ENCODE peak calls at places on chromosomes 1 and 21, in eight cellular contexts. A is esophagus muscularis mucosa, Y is sigmoid colon, J is adrenal gland, B is gastrocnemius medialis, D is heart left ventricle, X is IMR-90, H is testis. M is an unnamed sample.

GRCh38 chr1:1425753-1426495 is 4.8 kb upstream of the ANKRD65 start:
- DNase-seq in A (no peak), Y (no peak), J (no peak), B (no peak), D (no peak), X (no peak), H (no peak), M (no peak)

GRCh38 chr1:242544071-242544470 is 19.6 kb upstream of the PLD5 start:
- DNase-seq in A (no peak), Y (no peak), J (no peak), B (no peak), D (no peak), X (no peak), H (no peak), M (no peak)

GRCh38 chr1:238242156-238242555 is 351.4 kb upstream of the ZP4 start:
- DNase-seq in A (no peak), Y (no peak), J (no peak), B (no peak), D (no peak), X (no peak), H (no peak), M (no peak)

GRCh38 chr1:37394574-37395464 is 79.6 kb upstream of the ZC3H12A start:
- DNase-seq in A (no peak), Y (no peak), J (no peak), B (no peak), D (no peak), X (no peak), H (no peak), M (no peak)

GRCh38 chr1:69569281-69569970 is 1.7 kb downstream of the LRRC7 start:
- DNase-seq in A (no peak), Y (no peak), J (no peak), B (no peak), D (no peak), X (no peak), H (no peak), M (no peak)

GRCh38 chr1:195709821-195710220 is 898.4 kb downstream of the KCNT2 start:
- DNase-seq in A (no peak), Y (no peak), J (no peak), B (no peak), D (no peak), X (no peak), H (no peak), M (no peak)

GRCh38 chr21:34595457-34595856 is 19.5 kb downstream of the RCAN1 start:
- DNase-seq in A (peak; percentile 74), Y (no peak), J (no peak), B (no peak), D (no peak), X (no peak), H (no peak), M (no peak)

GRCh38 chr1:168728452-168729404 is at the start of gene DPT:
- DNase-seq in A (no peak), Y (peak; percentile 87), J (no peak), B (no peak), D (peak; percentile 53), X (peak; percentile 9), H (no peak), M (peak; percentile 69)

GRCh38 chr1:39034114-39034654 is 8.0 kb downstream of the NDUFS5 start:
- DNase-seq in A (no peak), Y (no peak), J (no peak), B (no peak), D (no peak), X (no peak), H (no peak), M (no peak)

GRCh38 chr1:180594723-180595122 is 36.0 kb downstream of the OVAAL start:
- DNase-seq in A (no peak), Y (no peak), J (no peak), B (no peak), D (no peak), X (no peak), H (no peak), M (no peak)

GRCh38 chr1:218165687-218166088 is 119.4 kb upstream of the RRP15 start:
- DNase-seq in A (no peak), Y (no peak), J (no peak), B (no peak), D (no peak), X (no peak), H (no peak), M (no peak)

GRCh38 chr1:160078392-160079195 is 2.7 kb upstream of the KCNJ9 start:
- DNase-seq in A (no peak), Y (no peak), J (peak; percentile 40), B (no peak), D (no peak), X (no peak), H (peak; percentile 58), M (no peak)

GRCh38 chr1:64471218-64471719 is 1.3 kb downstream of the CACHD1 start:
- DNase-seq in A (peak; percentile 90), Y (peak; percentile 66), J (peak; percentile 77), B (no peak), D (peak; percentile 40), X (no peak), H (peak; percentile 29), M (peak; percentile 47)

GRCh38 chr1:246121533-246121932 is 385.5 kb downstream of the SMYD3 start:
- DNase-seq in A (no peak), Y (no peak), J (no peak), B (no peak), D (no peak), X (peak; percentile 28), H (no peak), M (no peak)

GRCh38 chr1:217027403-217028080 is 304.3 kb upstream of the ESRRG start:
- DNase-seq in A (peak; percentile 12), Y (no peak), J (no peak), B (no peak), D (no peak), X (no peak), H (no peak), M (no peak)

GRCh38 chr21:14566889-14567288 is 20.8 kb upstream of the SAMSN1 start:
- DNase-seq in A (no peak), Y (no peak), J (no peak), B (no peak), D (no peak), X (no peak), H (no peak), M (no peak)

GRCh38 chr21:33828577-33828976 is 87.0 kb downstream of the ATP5PO start:
- DNase-seq in A (no peak), Y (no peak), J (no peak), B (no peak), D (no peak), X (no peak), H (peak; percentile 45), M (no peak)

GRCh38 chr1:180586671-180587155 is 27.9 kb downstream of the OVAAL start:
- DNase-seq in A (no peak), Y (no peak), J (peak; percentile 62), B (no peak), D (no peak), X (peak; percentile 80), H (peak; percentile 84), M (no peak)

GRCh38 chr1:24954022-24954421 is 23.9 kb upstream of the RUNX3 start:
- DNase-seq in A (no peak), Y (no peak), J (no peak), B (no peak), D (no peak), X (no peak), H (no peak), M (no peak)

GRCh38 chr1:24951337-24951736 is 21.3 kb upstream of the RUNX3 start:
- DNase-seq in A (no peak), Y (no peak), J (no peak), B (no peak), D (no peak), X (no peak), H (no peak), M (no peak)

GRCh38 chr1:24951810-24952412 is 21.8 kb upstream of the RUNX3 start:
- DNase-seq in A (no peak), Y (no peak), J (no peak), B (no peak), D (no peak), X (peak; percentile 53), H (no peak), M (no peak)

GRCh38 chr1:24954631-24955030 is 24.6 kb upstream of the RUNX3 start:
- DNase-seq in A (no peak), Y (peak; percentile 58), J (no peak), B (no peak), D (no peak), X (no peak), H (no peak), M (no peak)

DNA sequence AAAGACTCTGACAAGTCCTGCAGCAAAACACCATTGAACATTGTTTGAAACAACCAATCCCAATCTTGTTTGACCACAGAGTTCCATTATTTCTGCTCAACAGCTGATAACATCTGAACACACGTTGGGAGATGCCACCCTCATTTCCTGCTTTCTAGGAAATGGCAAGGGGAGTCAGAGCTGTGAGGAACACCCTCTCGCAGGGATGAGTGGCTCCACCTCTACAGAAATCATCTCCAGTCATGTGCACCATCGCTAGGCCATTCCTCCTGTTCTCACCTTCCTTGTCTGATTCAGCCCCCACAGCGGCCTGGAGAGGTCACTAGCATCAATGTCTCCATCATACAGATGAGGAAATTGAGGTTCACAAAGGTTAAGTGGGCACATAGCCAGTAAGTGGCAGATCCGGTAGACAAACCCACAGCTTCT is 22.4 kb upstream of the RUNX3 start:
- DNase-seq in A (no peak), Y (no peak), J (no peak), B (no peak), D (no peak), X (no peak), H (no peak), M (no peak)
- H3K4me1 ChIP-seq in A (no peaks in the 10 kb centered on the region), Y (no peaks in the 10 kb centered on the region), J (no peaks in the 10 kb centered on the region), B (no peaks in the 10 kb centered on the region), D (peaks cover 21% of the 10 kb centered on the region), X (peaks cover 44% of the 10 kb centered on the region), H (no peaks in the 10 kb centered on the region), M (no peaks in the 10 kb centered on the region)

GRCh38 chr1:161153682-161154337 is at the start of gene UFC1:
- DNase-seq in A (peak; percentile 95), Y (peak; percentile 88), J (peak; percentile 84), B (peak; percentile 68), D (peak; percentile 84), X (peak; percentile 92), H (peak; percentile 93), M (peak; percentile 75)
- TF ChIP-seq POLR2A in A (no peak), Y (no peak), J (no peak), B (peak; percentile 26), D (peak; percentile 33), X (peak; percentile 93), H (no peak), M (no peak)

GRCh38 chr1:68255301-68255700 is 23.0 kb upstream of the WLS start:
- DNase-seq in A (no peak), Y (no peak), J (no peak), B (no peak), D (no peak), X (no peak), H (no peak), M (no peak)
- H3K4me1 ChIP-seq in A (peaks cover 25% of the 10 kb centered on the region), Y (peaks cover 23% of the 10 kb centered on the region), J (no peaks in the 10 kb centered on the region), B (no peaks in the 10 kb centered on the region), D (no peaks in the 10 kb centered on the region), X (peaks cover 3% of the 10 kb centered on the region), H (no peaks in the 10 kb centered on the region), M (no peaks in the 10 kb centered on the region)

DNA sequence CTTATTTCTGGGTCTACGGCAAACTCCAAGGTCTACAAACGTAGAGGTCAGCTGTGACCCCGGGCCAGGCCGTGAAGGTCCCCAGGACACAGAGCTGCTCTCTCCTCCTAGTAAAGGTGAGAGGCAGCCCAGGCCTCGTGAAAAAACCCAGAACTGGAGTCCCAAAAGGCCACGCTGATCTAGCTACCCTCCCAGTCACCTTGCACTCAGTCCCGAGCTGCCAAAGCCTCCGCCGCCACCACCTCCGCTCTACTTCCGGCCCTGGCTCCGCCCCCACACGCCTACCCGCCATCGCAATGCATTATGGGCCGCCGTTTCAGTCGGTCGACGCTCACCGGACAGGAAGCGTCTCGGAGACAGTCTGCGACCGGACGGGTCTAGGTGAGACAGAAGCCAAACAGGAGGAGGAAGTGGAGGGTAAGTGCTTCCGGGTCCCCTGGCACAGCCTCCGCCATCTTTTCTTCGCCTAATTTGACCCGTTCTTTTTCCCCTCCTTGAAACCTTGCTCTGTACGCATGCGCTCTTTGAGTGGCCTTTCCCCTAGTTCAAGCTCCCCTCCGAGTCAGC is at the start of the genes ATP5PF and GABPA:
- DNase-seq in A (peak; percentile 98), Y (peak; percentile 99), J (peak; percentile 97), B (peak; percentile 97), D (peak; percentile 98), X (peak; percentile 99), H (peak; percentile 98), M (peak; percentile 97)
- TF ChIP-seq POLR2A in A (peak; percentile 86), Y (peak; percentile 92), J (peak; percentile 50), B (peak; percentile 99), D (peak; percentile 93), X (peak; percentile 62), H (peak; percentile 66), M (peak; percentile 64)